ENCODE peak calls at places on chromosome X, in eight cellular contexts. X is stimulated activated CD8-positive, alpha-beta memory T cell treated with anti-CD3 and anti-CD28 coated beads, Interleukin-4, amount 100 ng/mL, for 24 hours; H is DND-41; V is fibroblast of pulmonary artery; B is NCI-H1436; C is CD8-positive, alpha-beta memory T cell; J is substantia nigra; U is activated naive CD4-positive, alpha-beta T cell treated with anti-CD3 and anti-CD28 coated beads for 36 hours. Y is an unnamed sample.

GRCh38 chrX:65668362-65669310 is 1.2 kb downstream of the MSN start:
- DNase-seq in C (peak), U (peak), H (peak), B (peak), X (peak), J (peak), V (peak), Y (peak)

GRCh38 chrX:72025236-72025770 is 106.4 kb downstream of the RTL5 start:
- DNase-seq in H (no peak), J (no peak), X (no peak), B (no peak), U (no peak), C (no peak), V (no peak), Y (no peak)

GRCh38 chrX:112746812-112747630 is 67.3 kb upstream of the LHFPL1 start:
- DNase-seq in X (no peak), U (no peak), J (no peak), H (no peak), B (no peak), V (peak), C (no peak), Y (no peak)

GRCh38 chrX:65451663-65452062 is 82.9 kb downstream of the LAS1L start:
- DNase-seq in B (peak), H (peak), J (no peak), U (peak), V (peak), X (no peak), C (no peak), Y (no peak)

GRCh38 chrX:57595381-57595811 is 3.6 kb downstream of the ZXDB start:
- DNase-seq in V (peak), H (no peak), B (no peak), X (no peak), J (no peak), U (no peak), C (no peak), Y (no peak)

GRCh38 chrX:110825972-110826371 is 30.4 kb upstream of the CHRDL1 start:
- DNase-seq in H (no peak), V (no peak), X (no peak), J (no peak), U (no peak), C (no peak), B (no peak), Y (no peak)

GRCh38 chrX:40778861-40779575 is 43.7 kb upstream of the MED14 start:
- DNase-seq in B (no peak), J (no peak), U (no peak), C (no peak), X (no peak), V (peak), H (no peak), Y (no peak)

GRCh38 chrX:132488819-132489255 is at the start of gene MBNL3:
- DNase-seq in V (peak), H (peak), U (peak), C (peak), B (peak), J (peak), X (peak), Y (peak)

GRCh38 chrX:84956304-84956703 is 47.4 kb upstream of the APOOL start:
- DNase-seq in X (no peak), U (no peak), C (no peak), B (no peak), J (no peak), V (no peak), H (no peak), Y (no peak)

GRCh38 chrX:97070346-97070745 is 186.6 kb downstream of the RPA4 start:
- DNase-seq in U (no peak), J (no peak), C (no peak), X (no peak), H (no peak), B (no peak), V (no peak), Y (no peak)

GRCh38 chrX:110853610-110854009 is 58.0 kb upstream of the CHRDL1 start:
- DNase-seq in V (no peak), X (no peak), B (peak), C (no peak), J (no peak), H (no peak), U (no peak), Y (no peak)

GRCh38 chrX:9805956-9806355 is 19.7 kb downstream of the SHROOM2 start:
- DNase-seq in V (no peak), J (no peak), X (no peak), U (no peak), C (no peak), H (no peak), B (no peak), Y (no peak)

GRCh38 chrX:48676893-48677270 is 6.7 kb upstream of the WAS start:
- DNase-seq in J (no peak), U (peak), B (no peak), C (peak), V (no peak), H (peak), X (no peak), Y (no peak)

GRCh38 chrX:154401045-154401799 is 3.0 kb downstream of the RPL10 start:
- DNase-seq in U (no peak), X (no peak), H (peak), V (no peak), C (no peak), J (no peak), B (no peak), Y (no peak)

GRCh38 chrX:12984629-12985303 is 9.9 kb downstream of the TMSB4X start:
- DNase-seq in J (no peak), H (peak), B (no peak), V (peak), X (no peak), U (peak), C (peak), Y (peak)

GRCh38 chrX:69021095-69021494 is 144.2 kb downstream of the PJA1 start:
- DNase-seq in V (no peak), B (peak), C (no peak), X (no peak), J (no peak), H (no peak), U (no peak), Y (no peak)

GRCh38 chrX:46326161-46326560 is 219.1 kb downstream of the ZNF674 start:
- DNase-seq in V (peak), H (no peak), U (no peak), X (no peak), B (no peak), J (no peak), C (no peak), Y (no peak)

GRCh38 chrX:48467331-48467761 is 2.7 kb downstream of the SLC38A5 start:
- DNase-seq in H (no peak), C (no peak), J (no peak), X (no peak), B (no peak), V (no peak), U (no peak), Y (no peak)

GRCh38 chrX:40168183-40169015 is 70.6 kb upstream of the BCOR start:
- DNase-seq in X (no peak), J (no peak), C (no peak), U (no peak), B (no peak), V (no peak), H (no peak), Y (no peak)

GRCh38 chrX:30301977-30302376 is 7.2 kb downstream of the NR0B1 start:
- DNase-seq in H (no peak), V (peak), J (no peak), B (no peak), C (no peak), X (no peak), U (no peak), Y (no peak)

GRCh38 chrX:154013614-154014360 is 5.9 kb downstream of the IRAK1 start:
- DNase-seq in B (peak), U (peak), H (peak), V (peak), J (peak), C (peak), X (peak), Y (peak)

GRCh38 chrX:103158317-103158621 is 56.6 kb upstream of the BEX4 start:
- DNase-seq in C (no peak), U (no peak), J (no peak), H (no peak), V (no peak), B (no peak), X (no peak), Y (no peak)

GRCh38 chrX:17547658-17548057 is 172.7 kb downstream of the NHS start:
- DNase-seq in U (no peak), X (no peak), C (no peak), J (no peak), V (peak), H (no peak), B (no peak), Y (no peak)

GRCh38 chrX:16160729-16161128 is 6.6 kb upstream of the MAGEB17 start:
- DNase-seq in X (no peak), V (peak), H (no peak), J (no peak), U (no peak), C (no peak), B (no peak), Y (no peak)

GRCh38 chrX:68681443-68681941 is 34.0 kb downstream of the STARD8 start:
- DNase-seq in V (peak), C (no peak), B (no peak), J (no peak), H (no peak), U (no peak), X (no peak), Y (no peak)

GRCh38 chrX:152833378-152833777 is 2.5 kb downstream of the NSDHL start:
- DNase-seq in U (no peak), C (no peak), J (no peak), H (no peak), V (no peak), B (no peak), X (no peak), Y (no peak)